ENCODE peak calls at places on chromosomes 13 and 19, in seven cellular contexts. F is transverse colon; Y is hepatocyte; T is neuronal stem cell; L is naive thymus-derived CD4-positive, alpha-beta T cell; W is heart right ventricle; N is tibial nerve. U is an unnamed sample. For H3K27me3 and H3K36me3, the result is how much of the 10 kb centered on the place peaks cover.

GRCh38 chr19:38892841-38893240 is 6.6 kb downstream of the SIRT2 start:
- DNase-seq in F (no peak), Y (no peak), T (no peak), L (no peak), W (no peak), N (no peak), U (no peak)

GRCh38 chr19:51664997-51665396 is 18.4 kb upstream of the SIGLEC14 start:
- DNase-seq in F (no peak), Y (no peak), T (no peak), L (no peak), W (no peak), N (no peak), U (no peak)

GRCh38 chr19:2180881-2181617 is 17.3 kb downstream of the DOT1L start:
- DNase-seq in F (no peak), Y (no peak), T (no peak), L (no peak), W (no peak), N (no peak), U (no peak)

GRCh38 chr13:108315955-108316354 is 46.4 kb downstream of the TNFSF13B start:
- DNase-seq in F (no peak), Y (no peak), T (no peak), L (no peak), W (no peak), N (no peak), U (no peak)

GRCh38 chr19:19554074-19555023 is 16.3 kb downstream of the CILP2 start:
- DNase-seq in F (peak), Y (peak), T (no peak), L (peak), W (peak), N (peak), U (peak)

GRCh38 chr13:54110597-54110996 is 1082.0 kb downstream of the OLFM4 start:
- DNase-seq in F (no peak), Y (no peak), T (no peak), L (no peak), W (no peak), N (no peak), U (no peak)

GRCh38 chr13:53151692-53152421 is 123.2 kb downstream of the OLFM4 start:
- DNase-seq in F (peak), Y (peak), T (peak), L (peak), W (no peak), N (peak), U (no peak)

GRCh38 chr19:9881720-9882119 is 46.6 kb downstream of the PIN1 start:
- DNase-seq in F (peak), Y (no peak), T (no peak), L (no peak), W (no peak), N (no peak), U (no peak)

GRCh38 chr19:43555185-43555770 is 20.0 kb downstream of the XRCC1 start:
- DNase-seq in F (peak), Y (peak), T (peak), L (peak), W (no peak), N (peak), U (peak)

GRCh38 chr13:112819111-112819510 is 129.3 kb downstream of the ATP11A start:
- DNase-seq in F (no peak), Y (no peak), T (no peak), L (no peak), W (no peak), N (no peak), U (no peak)

GRCh38 chr13:112818040-112818697 is 128.3 kb downstream of the ATP11A start:
- DNase-seq in F (no peak), Y (no peak), T (no peak), L (no peak), W (no peak), N (no peak), U (no peak)

GRCh38 chr13:112818698-112819045 is 128.8 kb downstream of the ATP11A start:
- DNase-seq in F (no peak), Y (no peak), T (no peak), L (no peak), W (no peak), N (no peak), U (no peak)

GRCh38 chr13:112820318-112820717 is 130.5 kb downstream of the ATP11A start:
- DNase-seq in F (no peak), Y (no peak), T (no peak), L (no peak), W (no peak), N (no peak), U (no peak)

GRCh38 chr13:112819816-112820215 is 130.0 kb downstream of the ATP11A start:
- DNase-seq in F (no peak), Y (no peak), T (no peak), L (no peak), W (no peak), N (no peak), U (no peak)
- H3K27ac ChIP-seq in F (no peak), Y (no peak), T (no peak), L (no peak), W (no peak), N (no peak), U (no peak)

GRCh38 chr13:84683448-84683847 is 801.2 kb upstream of the SLITRK1 start:
- DNase-seq in F (no peak), Y (no peak), T (no peak), L (no peak), W (no peak), N (no peak), U (no peak)

GRCh38 chr13:84672616-84673015 is 790.3 kb upstream of the SLITRK1 start:
- DNase-seq in F (no peak), Y (no peak), T (no peak), L (no peak), W (no peak), N (no peak), U (no peak)

GRCh38 chr13:84677836-84678235 is 795.6 kb upstream of the SLITRK1 start:
- DNase-seq in F (no peak), Y (no peak), T (no peak), L (no peak), W (no peak), N (no peak), U (no peak)
- H3K27me3 ChIP-seq in F (under half), Y (under half), T (under half), L (under half), W (under half), N (under half), U (under half)

GRCh38 chr13:98460519-98460918 is 116.4 kb downstream of the STK24 start:
- DNase-seq in F (no peak), Y (no peak), T (no peak), L (no peak), W (no peak), N (no peak), U (no peak)
- H3K36me3 ChIP-seq in F (under half), Y (under half), T (half or more), L (half or more), W (half or more), N (under half), U (half or more)

DNA sequence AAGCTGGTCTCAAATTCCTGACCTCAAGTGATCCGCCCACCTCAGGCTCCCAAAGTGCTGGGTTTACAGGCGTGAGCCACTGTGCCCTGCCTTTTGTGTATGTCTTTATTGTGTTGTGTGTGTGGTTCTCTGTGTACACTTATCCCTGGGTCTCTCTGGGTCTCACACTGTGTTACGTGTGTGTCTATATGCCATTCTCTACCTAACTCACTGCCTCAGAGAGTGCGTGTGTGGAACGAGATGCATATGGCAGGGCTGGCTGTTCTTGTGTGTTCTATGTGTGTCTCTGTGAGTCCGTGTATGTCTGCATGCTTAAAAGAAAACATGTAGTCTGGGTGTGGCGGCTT is 10.5 kb downstream of the FOXA3 start:
- DNase-seq in F (no peak), Y (no peak), T (no peak), L (no peak), W (no peak), N (no peak), U (no peak)
- H3K27ac ChIP-seq in F (no peak), Y (peak), T (no peak), L (no peak), W (no peak), N (no peak), U (no peak)

GRCh38 chr13:87677334-87678234 is 6.4 kb downstream of the SLITRK5 start:
- DNase-seq in F (peak), Y (peak), T (peak), L (peak), W (no peak), N (no peak), U (peak)

GRCh38 chr13:87676254-87677042 is 5.3 kb downstream of the SLITRK5 start:
- DNase-seq in F (no peak), Y (no peak), T (no peak), L (no peak), W (no peak), N (no peak), U (no peak)

GRCh38 chr13:87678353-87678752 is 7.2 kb downstream of the SLITRK5 start:
- DNase-seq in F (no peak), Y (no peak), T (no peak), L (no peak), W (no peak), N (no peak), U (no peak)

GRCh38 chr13:87675851-87676250 is 4.7 kb downstream of the SLITRK5 start:
- DNase-seq in F (no peak), Y (no peak), T (no peak), L (no peak), W (no peak), N (no peak), U (no peak)

GRCh38 chr13:87677043-87677333 is 5.8 kb downstream of the SLITRK5 start:
- DNase-seq in F (no peak), Y (peak), T (no peak), L (no peak), W (no peak), N (no peak), U (no peak)
- H3K27me3 ChIP-seq in F (half or more), Y (half or more), T (under half), L (under half), W (half or more), N (under half), U (half or more)

GRCh38 chr19:11172576-11172975 is 17.0 kb upstream of the SPC24 start:
- DNase-seq in F (no peak), Y (no peak), T (no peak), L (no peak), W (no peak), N (no peak), U (no peak)
- H3K36me3 ChIP-seq in F (under half), Y (under half), T (half or more), L (under half), W (half or more), N (under half), U (half or more)

GRCh38 chr13:110528371-110528770 is 33.2 kb downstream of the RAB20 start:
- DNase-seq in F (no peak), Y (peak), T (no peak), L (no peak), W (no peak), N (peak), U (no peak)

GRCh38 chr13:110523180-110523579 is 38.3 kb downstream of the RAB20 start:
- DNase-seq in F (no peak), Y (no peak), T (no peak), L (no peak), W (no peak), N (no peak), U (no peak)

GRCh38 chr13:110524484-110525254 is 36.9 kb downstream of the RAB20 start:
- DNase-seq in F (peak), Y (no peak), T (no peak), L (no peak), W (peak), N (no peak), U (peak)

GRCh38 chr13:110523838-110524237 is 37.7 kb downstream of the RAB20 start:
- DNase-seq in F (no peak), Y (no peak), T (no peak), L (no peak), W (no peak), N (no peak), U (no peak)

DNA sequence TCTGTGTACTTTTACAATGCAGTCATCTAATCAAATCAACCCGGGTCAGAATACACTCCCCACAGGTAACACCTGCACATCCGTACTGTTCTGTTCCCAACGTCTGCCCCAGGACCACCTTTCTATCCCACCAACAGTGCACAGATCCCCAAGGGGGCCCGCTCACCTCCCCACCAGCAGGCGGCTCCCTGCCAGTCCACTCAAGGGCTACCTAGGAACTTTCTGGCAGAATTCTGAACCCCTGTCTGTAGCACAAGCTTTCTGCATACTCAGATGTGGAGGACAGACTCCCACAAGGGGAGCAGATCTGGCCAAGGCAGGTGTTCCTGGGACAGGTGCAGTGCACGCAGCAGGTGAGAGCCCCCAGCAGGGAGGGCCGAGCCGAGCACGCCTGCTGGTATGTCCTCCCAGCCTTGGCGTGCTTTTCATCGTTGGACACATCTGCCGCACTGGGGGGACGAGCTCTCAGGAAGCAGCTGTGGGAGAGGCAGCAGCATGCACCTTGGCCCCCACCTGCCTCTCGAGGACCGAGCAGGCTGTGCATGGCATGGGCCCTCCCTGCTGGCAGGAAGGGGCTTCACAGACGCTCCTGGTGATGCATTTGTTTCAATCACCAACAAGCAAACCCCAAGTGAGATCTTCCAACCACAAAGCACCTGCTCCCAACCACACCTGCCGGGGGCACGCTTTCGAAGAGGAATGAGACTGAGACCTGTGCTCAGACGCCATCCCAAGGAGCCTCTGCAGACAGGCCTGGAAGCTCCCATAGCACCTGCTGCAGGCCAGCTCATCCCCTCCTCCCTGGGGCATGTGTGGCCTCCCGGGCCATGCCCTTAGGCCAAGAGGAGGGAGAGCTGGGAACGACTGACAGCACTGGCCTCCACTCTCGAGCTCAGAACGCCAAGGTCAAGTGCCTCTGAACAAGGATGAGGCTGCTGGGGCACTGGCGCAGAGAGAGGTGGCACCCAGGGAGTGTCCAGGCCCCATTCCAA is 35.9 kb downstream of the RAB20 start:
- DNase-seq in F (peak), Y (no peak), T (no peak), L (peak), W (peak), N (no peak), U (peak)
- H3K27ac ChIP-seq in F (peak), Y (no peak), T (no peak), L (no peak), W (peak), N (peak), U (peak)

DNA sequence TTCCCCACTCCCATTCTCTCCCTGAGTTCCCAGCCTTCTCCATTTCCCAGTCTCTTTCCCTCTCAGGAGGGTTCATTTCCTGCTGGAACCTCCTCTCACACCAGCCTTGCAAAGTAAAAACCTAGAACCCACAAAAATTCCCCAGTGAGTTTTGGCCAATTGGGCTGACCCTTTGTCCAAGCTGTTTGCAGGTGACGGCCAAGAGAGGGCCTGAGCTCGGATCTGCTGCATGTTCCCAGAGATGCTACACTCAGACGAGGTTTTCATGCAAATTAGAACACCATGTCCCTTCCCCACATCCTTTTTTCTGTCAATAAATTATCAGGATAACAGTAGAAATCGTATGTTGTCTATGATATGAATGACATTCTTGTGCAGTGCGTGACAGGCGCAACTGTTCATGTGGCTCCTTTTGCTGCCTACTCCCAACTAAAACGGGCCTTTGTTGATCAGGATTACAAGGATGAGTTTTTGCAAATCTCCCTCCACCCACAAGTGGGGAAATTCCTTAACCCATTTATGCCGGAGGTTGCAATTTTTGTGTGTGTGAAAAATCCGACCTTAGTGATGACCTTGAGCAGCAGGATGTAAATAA is 149.5 kb downstream of the CACNA1A start:
- DNase-seq in F (no peak), Y (no peak), T (no peak), L (no peak), W (no peak), N (no peak), U (no peak)
- H3K27me3 ChIP-seq in F (under half), Y (under half), T (under half), L (under half), W (under half), N (under half), U (under half)

U was measured in lower lobe of right lung.